ENCODE peak calls at places on chromosomes 5 and 9, in eight cellular contexts. I is stimulated activated CD4-positive, alpha-beta T cell treated with anti-CD3 and anti-CD28 coated beads, Interleukin-15, amount 100 ng/mL, for 24 hours; K is non-pigmented ciliary epithelial cell; Y is SK-N-DZ; C is putamen; E is stimulated activated naive CD4-positive, alpha-beta T cell treated with Interleukin-2 at 50 U/mL for 16 hours; V is OCI-M1; S is foreskin keratinocyte. H is an unnamed sample.

GRCh38 chr9:5621327-5621726 is 7.6 kb upstream of the RIC1 start:
- DNase-seq in I (no peak), K (peak; percentile 62), Y (no peak), C (no peak), E (no peak), V (no peak), S (peak; percentile 26), H (peak; percentile 56)

GRCh38 chr9:90925581-90926257 is 124.1 kb downstream of the SYK start:
- DNase-seq in I (no peak), K (peak; percentile 88), Y (no peak), C (no peak), E (no peak), V (no peak), S (peak; percentile 71), H (peak; percentile 62)

GRCh38 chr9:69380811-69381210 is 55.8 kb downstream of the ENTREP1 start:
- DNase-seq in I (no peak), K (peak; percentile 32), Y (no peak), C (no peak), E (no peak), V (no peak), S (peak; percentile 69), H (peak; percentile 37)

GRCh38 chr5:172177232-172177631 is 10.8 kb downstream of the STK10 start:
- DNase-seq in I (no peak), K (no peak), Y (no peak), C (no peak), E (no peak), V (no peak), S (no peak), H (no peak)

GRCh38 chr5:39757121-39757520 is 332.3 kb upstream of the DAB2 start:
- DNase-seq in I (no peak), K (no peak), Y (peak; percentile 83), C (no peak), E (no peak), V (no peak), S (no peak), H (peak; percentile 27)

GRCh38 chr9:31601666-31602065 is 782.8 kb upstream of the ACO1 start:
- DNase-seq in I (no peak), K (no peak), Y (no peak), C (no peak), E (no peak), V (no peak), S (no peak), H (no peak)

GRCh38 chr5:174664180-174664850 is 60.1 kb upstream of the MSX2 start:
- DNase-seq in I (no peak), K (no peak), Y (no peak), C (no peak), E (no peak), V (no peak), S (no peak), H (no peak)

GRCh38 chr5:51272957-51273356 is 110.3 kb upstream of the ISL1 start:
- DNase-seq in I (no peak), K (no peak), Y (no peak), C (no peak), E (no peak), V (no peak), S (no peak), H (no peak)

GRCh38 chr5:135376961-135377621 is 21.9 kb downstream of the MACROH2A1 start:
- DNase-seq in I (peak; percentile 58), K (no peak), Y (no peak), C (no peak), E (no peak), V (no peak), S (no peak), H (no peak)

GRCh38 chr5:112014771-112015170 is 257.8 kb upstream of the NREP start:
- DNase-seq in I (no peak), K (no peak), Y (no peak), C (no peak), E (no peak), V (no peak), S (no peak), H (no peak)

GRCh38 chr9:13915591-13916301 is 398.2 kb downstream of the NFIB start:
- DNase-seq in I (no peak), K (no peak), Y (no peak), C (no peak), E (no peak), V (no peak), S (no peak), H (no peak)

GRCh38 chr5:54243483-54244080 is 66.8 kb downstream of the ARL15 start:
- DNase-seq in I (peak; percentile 32), K (no peak), Y (peak; percentile 26), C (peak; percentile 21), E (no peak), V (peak; percentile 86), S (no peak), H (peak; percentile 62)

GRCh38 chr5:6780802-6781391 is 67.7 kb downstream of the TENT4A start:
- DNase-seq in I (peak; percentile 51), K (no peak), Y (peak; percentile 25), C (no peak), E (peak; percentile 17), V (peak; percentile 71), S (no peak), H (peak; percentile 39)

GRCh38 chr9:20437466-20437865 is 184.8 kb downstream of the MLLT3 start:
- DNase-seq in I (no peak), K (peak; percentile 44), Y (no peak), C (no peak), E (no peak), V (no peak), S (no peak), H (no peak)

GRCh38 chr9:135515541-135515951 is 5.7 kb upstream of the LCN1 start:
- DNase-seq in I (no peak), K (no peak), Y (no peak), C (no peak), E (no peak), V (no peak), S (no peak), H (no peak)

GRCh38 chr9:133731876-133732321 is 6.3 kb downstream of the SARDH start:
- DNase-seq in I (no peak), K (no peak), Y (peak; percentile 87), C (no peak), E (no peak), V (peak; percentile 17), S (peak; percentile 6), H (peak; percentile 49)

GRCh38 chr5:102625446-102625845 is 126.6 kb upstream of the SLCO6A1 start:
- DNase-seq in I (no peak), K (no peak), Y (no peak), C (no peak), E (no peak), V (no peak), S (no peak), H (no peak)

GRCh38 chr5:82259172-82259800 is 18.9 kb downstream of the RPS23 start:
- DNase-seq in I (no peak), K (peak; percentile 13), Y (no peak), C (no peak), E (no peak), V (peak; percentile 44), S (no peak), H (peak; percentile 53)

GRCh38 chr9:87181670-87182069 is 234.4 kb upstream of the GAS1 start:
- DNase-seq in I (no peak), K (no peak), Y (no peak), C (no peak), E (no peak), V (peak; percentile 23), S (no peak), H (no peak)

GRCh38 chr5:15571618-15572017 is 71.6 kb downstream of the FBXL7 start:
- DNase-seq in I (no peak), K (no peak), Y (no peak), C (no peak), E (no peak), V (no peak), S (no peak), H (no peak)

GRCh38 chr5:67343835-67344234 is 147.2 kb upstream of the CD180 start:
- DNase-seq in I (no peak), K (no peak), Y (no peak), C (no peak), E (no peak), V (no peak), S (no peak), H (no peak)

GRCh38 chr5:181133610-181134231 is 2.8 kb upstream of the OR2V1 start:
- DNase-seq in I (no peak), K (peak; percentile 58), Y (no peak), C (no peak), E (no peak), V (peak; percentile 93), S (peak; percentile 38), H (peak; percentile 94)

GRCh38 chr9:134981829-134982228 is 64.1 kb upstream of the FCN1 start:
- DNase-seq in I (no peak), K (no peak), Y (no peak), C (no peak), E (no peak), V (no peak), S (no peak), H (no peak)

GRCh38 chr9:89174291-89174690 is 4.3 kb downstream of the SHC3 start:
- DNase-seq in I (no peak), K (no peak), Y (no peak), C (no peak), E (no peak), V (no peak), S (no peak), H (no peak)

GRCh38 chr5:33258553-33258952 is 182.2 kb upstream of the TARS1 start:
- DNase-seq in I (no peak), K (no peak), Y (no peak), C (no peak), E (no peak), V (no peak), S (no peak), H (peak; percentile 34)

GRCh38 chr9:135839516-135839915 is 67.8 kb downstream of the CAMSAP1 start:
- DNase-seq in I (no peak), K (no peak), Y (no peak), C (no peak), E (no peak), V (no peak), S (no peak), H (no peak)

GRCh38 chr5:163509288-163510040 is 4.0 kb downstream of the MAT2B start:
- DNase-seq in I (no peak), K (no peak), Y (no peak), C (no peak), E (no peak), V (peak; percentile 33), S (peak; percentile 84), H (peak; percentile 29)

GRCh38 chr9:129232839-129233568 is 54.9 kb upstream of the IER5L start:
- DNase-seq in I (no peak), K (no peak), Y (no peak), C (no peak), E (no peak), V (no peak), S (no peak), H (no peak)

GRCh38 chr5:122999947-123000563 is 36.5 kb downstream of the PPIC start:
- DNase-seq in I (peak; percentile 32), K (no peak), Y (no peak), C (no peak), E (no peak), V (peak; percentile 48), S (no peak), H (peak; percentile 73)

GRCh38 chr9:116998305-116998704 is 311.2 kb downstream of the TRIM32 start:
- DNase-seq in I (no peak), K (peak; percentile 2), Y (no peak), C (no peak), E (no peak), V (peak; percentile 25), S (no peak), H (peak; percentile 5)

GRCh38 chr5:120464627-120465280 is 654 bp downstream of the PRR16 start:
- DNase-seq in I (peak; percentile 6), K (no peak), Y (peak; percentile 44), C (peak; percentile 21), E (no peak), V (no peak), S (no peak), H (peak; percentile 75)

GRCh38 chr9:82117025-82117424 is 128.5 kb downstream of the SPATA31D1 start:
- DNase-seq in I (no peak), K (no peak), Y (no peak), C (peak; percentile 70), E (no peak), V (no peak), S (no peak), H (no peak)

GRCh38 chr5:145443366-145443765 is 391.8 kb downstream of the PRELID2 start:
- DNase-seq in I (no peak), K (no peak), Y (no peak), C (no peak), E (no peak), V (no peak), S (no peak), H (no peak)

GRCh38 chr9:134363450-134363849 is 37.2 kb downstream of the RXRA start:
- DNase-seq in I (no peak), K (no peak), Y (no peak), C (no peak), E (no peak), V (no peak), S (no peak), H (no peak)